ENCODE peak calls at places on chromosomes 12 and 14, in ten cellular contexts. One of them, this sample, is unnamed.

GRCh38 chr12:69065804-69066203 is 132.8 kb upstream of the CPM start:
- DNase-seq in endothelial cell of umbilical vein: no peak
- DNase-seq in upper lobe of left lung: no peak
- DNase-seq in stomach: no peak
- DNase-seq in sigmoid colon: no peak
- DNase-seq in prostate gland: no peak
- DNase-seq in HepG2: no peak
- DNase-seq in HCT116: no peak
- DNase-seq in suprapubic skin: no peak
- DNase-seq in K562: no peak
- DNase-seq in this sample: no peak

GRCh38 chr12:38118632-38119031 is 197.9 kb upstream of the ALG10B start:
- DNase-seq in K562: no peak
- DNase-seq in sigmoid colon: no peak
- DNase-seq in HCT116: no peak
- DNase-seq in suprapubic skin: no peak
- DNase-seq in stomach: no peak
- DNase-seq in HepG2: no peak
- DNase-seq in endothelial cell of umbilical vein: no peak
- DNase-seq in prostate gland: no peak
- DNase-seq in upper lobe of left lung: no peak
- DNase-seq in this sample: peak

GRCh38 chr14:76644875-76645518 is 116.3 kb upstream of the VASH1 start:
- DNase-seq in sigmoid colon: peak
- DNase-seq in K562: peak
- DNase-seq in HepG2: peak
- DNase-seq in stomach: no peak
- DNase-seq in endothelial cell of umbilical vein: peak
- DNase-seq in upper lobe of left lung: peak
- DNase-seq in suprapubic skin: no peak
- DNase-seq in HCT116: peak
- DNase-seq in prostate gland: peak
- DNase-seq in this sample: no peak

GRCh38 chr12:41142376-41142775 is 45.7 kb upstream of the PDZRN4 start:
- DNase-seq in prostate gland: no peak
- DNase-seq in endothelial cell of umbilical vein: no peak
- DNase-seq in suprapubic skin: no peak
- DNase-seq in upper lobe of left lung: no peak
- DNase-seq in stomach: no peak
- DNase-seq in sigmoid colon: no peak
- DNase-seq in HepG2: no peak
- DNase-seq in K562: no peak
- DNase-seq in HCT116: no peak
- DNase-seq in this sample: no peak

GRCh38 chr12:19641235-19642080 is 202.2 kb downstream of the AEBP2 start:
- DNase-seq in sigmoid colon: no peak
- DNase-seq in suprapubic skin: no peak
- DNase-seq in stomach: no peak
- DNase-seq in endothelial cell of umbilical vein: no peak
- DNase-seq in prostate gland: no peak
- DNase-seq in K562: no peak
- DNase-seq in upper lobe of left lung: no peak
- DNase-seq in HCT116: no peak
- DNase-seq in HepG2: no peak
- DNase-seq in this sample: no peak

GRCh38 chr14:36091096-36091495 is 85.4 kb downstream of the PTCSC3 start:
- DNase-seq in HCT116: peak
- DNase-seq in upper lobe of left lung: no peak
- DNase-seq in K562: no peak
- DNase-seq in sigmoid colon: no peak
- DNase-seq in suprapubic skin: no peak
- DNase-seq in HepG2: peak
- DNase-seq in stomach: peak
- DNase-seq in prostate gland: no peak
- DNase-seq in endothelial cell of umbilical vein: no peak
- DNase-seq in this sample: no peak

GRCh38 chr12:11795910-11796459 is 146.5 kb downstream of the ETV6 start:
- DNase-seq in endothelial cell of umbilical vein: peak
- DNase-seq in stomach: no peak
- DNase-seq in HepG2: peak
- DNase-seq in sigmoid colon: no peak
- DNase-seq in suprapubic skin: no peak
- DNase-seq in prostate gland: no peak
- DNase-seq in K562: peak
- DNase-seq in upper lobe of left lung: no peak
- DNase-seq in HCT116: peak
- DNase-seq in this sample: no peak

GRCh38 chr14:69716483-69717187 is 50.3 kb upstream of the SRSF5 start:
- DNase-seq in HepG2: no peak
- DNase-seq in HCT116: no peak
- DNase-seq in stomach: no peak
- DNase-seq in endothelial cell of umbilical vein: peak
- DNase-seq in sigmoid colon: no peak
- DNase-seq in prostate gland: no peak
- DNase-seq in upper lobe of left lung: no peak
- DNase-seq in suprapubic skin: no peak
- DNase-seq in K562: no peak
- DNase-seq in this sample: no peak

GRCh38 chr12:57112492-57113294 is 1.5 kb upstream of the STAT6 start:
- DNase-seq in endothelial cell of umbilical vein: no peak
- DNase-seq in sigmoid colon: no peak
- DNase-seq in HepG2: no peak
- DNase-seq in suprapubic skin: no peak
- DNase-seq in stomach: peak
- DNase-seq in K562: no peak
- DNase-seq in upper lobe of left lung: no peak
- DNase-seq in prostate gland: no peak
- DNase-seq in HCT116: no peak
- DNase-seq in this sample: no peak

GRCh38 chr12:48004039-48004940 is at the start of gene COL2A1:
- DNase-seq in K562: no peak
- DNase-seq in upper lobe of left lung: peak
- DNase-seq in HepG2: no peak
- DNase-seq in prostate gland: no peak
- DNase-seq in sigmoid colon: no peak
- DNase-seq in suprapubic skin: no peak
- DNase-seq in stomach: no peak
- DNase-seq in endothelial cell of umbilical vein: peak
- DNase-seq in HCT116: no peak
- DNase-seq in this sample: no peak
- H3K4me3 ChIP-seq in K562: no peak
- H3K4me3 ChIP-seq in upper lobe of left lung: no peak
- H3K4me3 ChIP-seq in HepG2: peak
- H3K4me3 ChIP-seq in prostate gland: no peak
- H3K4me3 ChIP-seq in sigmoid colon: peak
- H3K4me3 ChIP-seq in suprapubic skin: peak
- H3K4me3 ChIP-seq in stomach: peak
- H3K4me3 ChIP-seq in endothelial cell of umbilical vein: no peak
- H3K4me3 ChIP-seq in HCT116: no peak
- H3K4me3 ChIP-seq in this sample: peak

DNA sequence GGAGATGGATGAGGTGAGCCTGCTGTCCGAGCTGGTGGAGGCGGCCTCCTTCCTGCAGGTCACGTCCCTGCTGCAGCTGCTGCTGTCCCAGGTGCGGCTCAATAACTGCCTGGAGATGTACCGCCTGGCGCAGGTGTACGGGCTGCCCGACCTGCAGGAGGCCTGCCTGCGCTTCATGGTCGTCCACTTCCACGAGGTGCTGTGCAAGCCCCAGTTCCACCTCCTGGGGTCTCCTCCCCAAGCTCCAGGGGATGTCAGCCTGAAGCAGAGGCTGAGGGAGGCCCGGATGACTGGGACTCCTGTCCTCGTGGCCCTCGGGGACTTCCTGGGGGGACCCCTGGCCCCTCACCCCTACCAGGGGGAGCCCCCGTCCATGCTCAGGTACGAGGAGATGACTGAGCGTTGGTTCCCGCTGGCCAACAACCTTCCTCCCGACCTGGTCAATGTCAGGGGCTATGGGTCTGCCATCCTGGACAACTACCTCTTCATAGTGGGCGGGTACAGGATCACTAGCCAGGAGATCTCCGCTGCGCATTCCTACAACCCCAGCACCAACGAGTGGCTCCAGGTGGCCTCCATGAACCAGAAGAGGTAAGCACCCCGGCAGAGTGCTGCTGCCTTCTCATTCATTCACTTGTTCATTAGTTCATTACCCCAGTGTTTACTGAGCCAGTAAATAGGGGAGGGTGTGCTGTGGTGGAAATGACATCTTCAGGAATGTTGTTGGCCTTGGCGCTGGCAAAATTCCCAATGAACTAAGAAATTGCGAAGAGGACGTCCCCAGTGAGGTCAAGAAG is 774 bp upstream of the MANSC4 start:
- DNase-seq in endothelial cell of umbilical vein: peak
- DNase-seq in stomach: peak
- DNase-seq in prostate gland: peak
- DNase-seq in sigmoid colon: peak
- DNase-seq in K562: peak
- DNase-seq in HepG2: peak
- DNase-seq in HCT116: no peak
- DNase-seq in upper lobe of left lung: no peak
- DNase-seq in suprapubic skin: no peak
- DNase-seq in this sample: no peak
- TF ChIP-seq POLR2A in endothelial cell of umbilical vein: no peak
- TF ChIP-seq POLR2A in stomach: no peak
- TF ChIP-seq POLR2A in prostate gland: no peak
- TF ChIP-seq POLR2A in sigmoid colon: no peak
- TF ChIP-seq POLR2A in K562: no peak
- TF ChIP-seq POLR2A in HepG2: peak
- TF ChIP-seq POLR2A in HCT116: no peak
- TF ChIP-seq POLR2A in upper lobe of left lung: no peak
- TF ChIP-seq POLR2A in suprapubic skin: no peak
- TF ChIP-seq POLR2A in this sample: no peak

GRCh38 chr12:49636574-49636973 is 13.2 kb downstream of the PRPF40B start:
- DNase-seq in suprapubic skin: no peak
- DNase-seq in HCT116: no peak
- DNase-seq in HepG2: no peak
- DNase-seq in upper lobe of left lung: peak
- DNase-seq in prostate gland: no peak
- DNase-seq in endothelial cell of umbilical vein: no peak
- DNase-seq in sigmoid colon: peak
- DNase-seq in stomach: no peak
- DNase-seq in K562: no peak
- DNase-seq in this sample: no peak
- TF ChIP-seq POLR2AphosphoS5 in suprapubic skin: no peak
- TF ChIP-seq POLR2AphosphoS5 in HCT116: no peak
- TF ChIP-seq POLR2AphosphoS5 in HepG2: no peak
- TF ChIP-seq POLR2AphosphoS5 in upper lobe of left lung: no peak
- TF ChIP-seq POLR2AphosphoS5 in prostate gland: no peak
- TF ChIP-seq POLR2AphosphoS5 in endothelial cell of umbilical vein: no peak
- TF ChIP-seq POLR2AphosphoS5 in sigmoid colon: no peak
- TF ChIP-seq POLR2AphosphoS5 in stomach: no peak
- TF ChIP-seq POLR2AphosphoS5 in K562: no peak
- TF ChIP-seq POLR2AphosphoS5 in this sample: no peak

DNA sequence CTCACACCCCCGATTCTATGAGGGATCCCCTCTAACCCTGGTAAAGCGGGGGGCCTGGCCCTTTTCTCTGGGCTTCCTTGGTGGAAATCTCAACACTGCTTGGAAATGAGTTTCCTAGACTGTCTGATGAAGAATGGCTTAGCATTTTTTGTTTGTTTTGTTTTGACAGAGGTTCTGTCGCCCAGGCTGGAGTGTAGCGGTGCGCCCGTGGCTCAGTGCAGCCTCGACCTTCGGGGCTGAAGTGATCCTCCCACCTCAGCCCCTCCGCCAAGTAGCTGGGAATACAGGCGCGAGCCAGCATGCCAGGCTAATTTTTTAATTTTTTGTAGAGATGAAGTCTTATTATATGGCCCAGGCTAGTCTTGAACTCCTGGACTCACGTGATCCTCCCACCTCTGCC is 30.3 kb downstream of the TC2N start:
- DNase-seq in stomach: no peak
- DNase-seq in HepG2: no peak
- DNase-seq in K562: no peak
- DNase-seq in suprapubic skin: no peak
- DNase-seq in upper lobe of left lung: peak
- DNase-seq in prostate gland: no peak
- DNase-seq in sigmoid colon: no peak
- DNase-seq in HCT116: no peak
- DNase-seq in endothelial cell of umbilical vein: no peak
- DNase-seq in this sample: no peak
- H3K4me3 ChIP-seq in stomach: peak
- H3K4me3 ChIP-seq in HepG2: peak
- H3K4me3 ChIP-seq in K562: peak
- H3K4me3 ChIP-seq in suprapubic skin: peak
- H3K4me3 ChIP-seq in upper lobe of left lung: no peak
- H3K4me3 ChIP-seq in prostate gland: peak
- H3K4me3 ChIP-seq in sigmoid colon: peak
- H3K4me3 ChIP-seq in HCT116: peak
- H3K4me3 ChIP-seq in endothelial cell of umbilical vein: no peak
- H3K4me3 ChIP-seq in this sample: peak